ENCODE peak calls at places on chromosomes 11 and 22, in five cellular contexts. L is B cell; J is activated CD4-positive, alpha-beta T cell treated with anti-CD3 and anti-CD28 coated beads for 24 hours; Y is HuH-7; Q is KG1. M is an unnamed sample.

GRCh38 chr22:36445158-36445668 is 36.2 kb downstream of the TXN2 start:
- DNase-seq in L (no peak), Q (no peak), Y (no peak), J (no peak), M (peak; percentile 56)

GRCh38 chr11:116794851-116795250 is 3.2 kb upstream of the APOA5 start:
- DNase-seq in L (no peak), J (no peak), Q (no peak), Y (no peak), M (no peak)

GRCh38 chr22:26577081-26577480 is 12.9 kb downstream of the TPST2 start:
- DNase-seq in Q (no peak), Y (no peak), J (no peak), L (no peak), M (no peak)

GRCh38 chr11:17610402-17610894 is 63.4 kb downstream of the OTOG start:
- DNase-seq in Y (no peak), J (no peak), L (no peak), Q (no peak), M (no peak)

GRCh38 chr11:57322881-57323467 is 1.8 kb downstream of the TNKS1BP1 start:
- DNase-seq in Q (no peak), Y (no peak), L (no peak), J (no peak), M (no peak)

GRCh38 chr22:16658068-16658467 is 65.5 kb upstream of the CCT8L2 start:
- DNase-seq in J (no peak), L (no peak), Y (no peak), Q (no peak), M (no peak)

GRCh38 chr22:46826438-46826837 is 64.0 kb downstream of the TBC1D22A start:
- DNase-seq in L (no peak), J (no peak), Q (no peak), Y (no peak), M (no peak)

GRCh38 chr11:45178890-45179663 is 32.6 kb downstream of the PRDM11 start:
- DNase-seq in Y (no peak), J (no peak), Q (no peak), L (no peak), M (no peak)

GRCh38 chr22:41952713-41953112 is 763 bp downstream of the SMIM45 start:
- DNase-seq in Y (no peak), J (no peak), L (no peak), Q (no peak), M (no peak)

M was measured in T1000.